ENCODE peak calls at places on chromosome 1, in five cellular contexts. E, R, C, T and I are unnamed samples.

GRCh38 chr1:171948491-171948890 is 107.2 kb downstream of the DNM3 start:
- DNase-seq in E (no peak), R (no peak), C (no peak), T (peak; percentile 48), I (no peak)

GRCh38 chr1:198267921-198268320 is 111.1 kb downstream of the NEK7 start:
- DNase-seq in E (no peak), R (no peak), C (peak; percentile 12), T (no peak), I (no peak)

GRCh38 chr1:108644984-108645383 is 15.9 kb downstream of the HENMT1 start:
- DNase-seq in E (no peak), R (no peak), C (no peak), T (no peak), I (peak; percentile 11)

GRCh38 chr1:203316626-203317093 is 11.3 kb downstream of the BTG2 start:
- DNase-seq in E (no peak), R (no peak), C (no peak), T (no peak), I (no peak)

GRCh38 chr1:13829152-13829769 is 129.3 kb downstream of the PRDM2 start:
- DNase-seq in E (no peak), R (no peak), C (no peak), T (peak; percentile 4), I (no peak)

GRCh38 chr1:22889213-22889827 is 83.3 kb downstream of the LACTBL1 start:
- DNase-seq in E (no peak), R (no peak), C (no peak), T (peak; percentile 71), I (no peak)

GRCh38 chr1:145778146-145778540 is 45.8 kb downstream of the RNF115 start:
- DNase-seq in E (no peak), R (no peak), C (no peak), T (no peak), I (no peak)

GRCh38 chr1:51044834-51045233 is 57.2 kb upstream of the C1orf185 start:
- DNase-seq in E (no peak), R (no peak), C (no peak), T (peak; percentile 37), I (no peak)

GRCh38 chr1:118204648-118205047 is 19.6 kb upstream of the SPAG17 start:
- DNase-seq in E (no peak), R (no peak), C (no peak), T (no peak), I (no peak)

GRCh38 chr1:8435569-8436071 is 117.7 kb downstream of the SLC45A1 start:
- DNase-seq in E (no peak), R (no peak), C (no peak), T (no peak), I (no peak)

GRCh38 chr1:145702052-145702451 is 5.1 kb downstream of the PDZK1 start:
- DNase-seq in E (no peak), R (no peak), C (no peak), T (no peak), I (no peak)

GRCh38 chr1:108913105-108913948 is 36.5 kb downstream of the GPSM2 start:
- DNase-seq in E (no peak), R (no peak), C (no peak), T (no peak), I (no peak)

GRCh38 chr1:8460132-8460544 is 142.2 kb downstream of the SLC45A1 start:
- DNase-seq in E (no peak), R (peak; percentile 43), C (no peak), T (peak; percentile 43), I (no peak)

GRCh38 chr1:224138198-224138597 is 24.3 kb downstream of the FBXO28 start:
- DNase-seq in E (no peak), R (no peak), C (no peak), T (no peak), I (no peak)

GRCh38 chr1:233607252-233608119 is 6.4 kb upstream of the KCNK1 start:
- DNase-seq in E (no peak), R (no peak), C (no peak), T (no peak), I (no peak)

GRCh38 chr1:54614558-54614957 is 8.8 kb downstream of the FAM151A start:
- DNase-seq in E (no peak), R (no peak), C (no peak), T (no peak), I (no peak)

GRCh38 chr1:224262373-224263054 is 67.5 kb downstream of the NVL start:
- DNase-seq in E (no peak), R (no peak), C (no peak), T (no peak), I (no peak)

GRCh38 chr1:50665413-50665812 is 242.2 kb upstream of the DMRTA2 start:
- DNase-seq in E (no peak), R (no peak), C (no peak), T (no peak), I (no peak)

GRCh38 chr1:220528679-220529529 is 968 bp downstream of the MARK1 start:
- DNase-seq in E (no peak), R (peak; percentile 19), C (no peak), T (peak; percentile 7), I (no peak)

GRCh38 chr1:195516036-195516435 is 1092.2 kb downstream of the KCNT2 start:
- DNase-seq in E (no peak), R (no peak), C (peak; percentile 7), T (peak; percentile 6), I (no peak)

GRCh38 chr1:212782422-212783154 is 9.0 kb downstream of the NSL1 start:
- DNase-seq in E (no peak), R (no peak), C (no peak), T (peak; percentile 35), I (no peak)

GRCh38 chr1:27135920-27136551 is 18.9 kb downstream of the SLC9A1 start:
- DNase-seq in E (no peak), R (no peak), C (no peak), T (peak; percentile 50), I (no peak)

GRCh38 chr1:145985502-145986439 is 10.6 kb downstream of the TXNIP start:
- DNase-seq in E (no peak), R (peak; percentile 21), C (no peak), T (no peak), I (no peak)

GRCh38 chr1:36988311-36988710 is 46.0 kb downstream of the GRIK3 start:
- DNase-seq in E (no peak), R (peak; percentile 27), C (no peak), T (no peak), I (no peak)

GRCh38 chr1:151211972-151212705 is 13.8 kb downstream of the PIP5K1A start:
- DNase-seq in E (no peak), R (no peak), C (no peak), T (no peak), I (no peak)

GRCh38 chr1:198638894-198639319 is at the start of gene PTPRC:
- DNase-seq in E (no peak), R (peak; percentile 63), C (no peak), T (no peak), I (no peak)

GRCh38 chr1:156151093-156151688 is 2.2 kb upstream of the SEMA4A start:
- DNase-seq in E (no peak), R (no peak), C (no peak), T (no peak), I (no peak)

GRCh38 chr1:170929835-170930554 is 5.3 kb upstream of the MROH9 start:
- DNase-seq in E (no peak), R (peak; percentile 36), C (peak; percentile 18), T (peak; percentile 78), I (no peak)